ENCODE peak calls at places on chromosome X, in four cellular contexts. One of them, this sample, is unnamed.

GRCh38 chrX:54891573-54891972 is 29.1 kb upstream of the TRO start:
- DNase-seq in K562: peak; percentile 58
- DNase-seq in HepG2: peak; percentile 21
- DNase-seq in GM12878: no peak
- DNase-seq in this sample: no peak

GRCh38 chrX:153459976-153460375 is 10.4 kb downstream of the HAUS7 start:
- DNase-seq in K562: no peak
- DNase-seq in HepG2: peak; percentile 23
- DNase-seq in GM12878: no peak
- DNase-seq in this sample: no peak

GRCh38 chrX:38312436-38312835 is 14.9 kb downstream of the RPGR start:
- DNase-seq in K562: no peak
- DNase-seq in HepG2: no peak
- DNase-seq in GM12878: no peak
- DNase-seq in this sample: no peak

GRCh38 chrX:38627683-38628082 is 66.3 kb downstream of the TSPAN7 start:
- DNase-seq in K562: peak; percentile 68
- DNase-seq in HepG2: peak; percentile 45
- DNase-seq in GM12878: no peak
- DNase-seq in this sample: peak; percentile 19

GRCh38 chrX:154457491-154458115 is 478 bp upstream of the PLXNA3 start:
- DNase-seq in K562: peak; percentile 73
- DNase-seq in HepG2: no peak
- DNase-seq in GM12878: no peak
- DNase-seq in this sample: peak; percentile 71

GRCh38 chrX:16851827-16852226 is 18.3 kb downstream of the RBBP7 start:
- DNase-seq in K562: no peak
- DNase-seq in HepG2: no peak
- DNase-seq in GM12878: no peak
- DNase-seq in this sample: no peak

GRCh38 chrX:150610446-150610845 is 42.0 kb downstream of the MTM1 start:
- DNase-seq in K562: no peak
- DNase-seq in HepG2: no peak
- DNase-seq in GM12878: no peak
- DNase-seq in this sample: no peak

GRCh38 chrX:49186125-49187027 is at the start of gene PRICKLE3:
- DNase-seq in K562: peak; percentile 88
- DNase-seq in HepG2: peak; percentile 61
- DNase-seq in GM12878: no peak
- DNase-seq in this sample: peak; percentile 82

GRCh38 chrX:46572295-46572936 is 1.1 kb upstream of the CHST7 start:
- DNase-seq in K562: no peak
- DNase-seq in HepG2: no peak
- DNase-seq in GM12878: peak; percentile 64
- DNase-seq in this sample: no peak

GRCh38 chrX:40086569-40087335 is 11.0 kb downstream of the BCOR start:
- DNase-seq in K562: peak; percentile 41
- DNase-seq in HepG2: no peak
- DNase-seq in GM12878: no peak
- DNase-seq in this sample: no peak

GRCh38 chrX:153769865-153770605 is 6.0 kb downstream of the PLXNB3 start:
- DNase-seq in K562: no peak
- DNase-seq in HepG2: no peak
- DNase-seq in GM12878: no peak
- DNase-seq in this sample: no peak

GRCh38 chrX:53281321-53281822 is at the start of gene IQSEC2:
- DNase-seq in K562: peak; percentile 91
- DNase-seq in HepG2: no peak
- DNase-seq in GM12878: no peak
- DNase-seq in this sample: peak; percentile 61

GRCh38 chrX:41409006-41409405 is 38.1 kb upstream of the NYX start:
- DNase-seq in K562: peak; percentile 3
- DNase-seq in HepG2: no peak
- DNase-seq in GM12878: no peak
- DNase-seq in this sample: no peak

GRCh38 chrX:47743504-47743903 is 84.5 kb upstream of the UXT start:
- DNase-seq in K562: no peak
- DNase-seq in HepG2: no peak
- DNase-seq in GM12878: no peak
- DNase-seq in this sample: no peak

GRCh38 chrX:137052641-137053235 is 18.9 kb upstream of the GPR101 start:
- DNase-seq in K562: no peak
- DNase-seq in HepG2: no peak
- DNase-seq in GM12878: no peak
- DNase-seq in this sample: peak; percentile 19

GRCh38 chrX:84865113-84865512 is 138.6 kb upstream of the APOOL start:
- DNase-seq in K562: no peak
- DNase-seq in HepG2: no peak
- DNase-seq in GM12878: no peak
- DNase-seq in this sample: no peak

GRCh38 chrX:51459125-51459524 is 37.3 kb downstream of the NUDT11 start:
- DNase-seq in K562: peak; percentile 54
- DNase-seq in HepG2: peak; percentile 3
- DNase-seq in GM12878: no peak
- DNase-seq in this sample: peak; percentile 19

GRCh38 chrX:46575991-46576392 is 2.4 kb downstream of the CHST7 start:
- DNase-seq in K562: no peak
- DNase-seq in HepG2: peak; percentile 48
- DNase-seq in GM12878: no peak
- DNase-seq in this sample: no peak

GRCh38 chrX:154082396-154083133 is 15.0 kb downstream of the MECP2 start:
- DNase-seq in K562: peak; percentile 35
- DNase-seq in HepG2: no peak
- DNase-seq in GM12878: no peak
- DNase-seq in this sample: no peak

GRCh38 chrX:110317820-110318663 is at the start of gene AMMECR1:
- DNase-seq in K562: peak; percentile 91
- DNase-seq in HepG2: peak; percentile 44
- DNase-seq in GM12878: no peak
- DNase-seq in this sample: peak; percentile 73

GRCh38 chrX:119686087-119686639 is 6.8 kb downstream of the SEPTIN6 start:
- DNase-seq in K562: no peak
- DNase-seq in HepG2: no peak
- DNase-seq in GM12878: peak; percentile 76
- DNase-seq in this sample: no peak

GRCh38 chrX:13780868-13781427 is 35.9 kb downstream of the GPM6B start:
- DNase-seq in K562: no peak
- DNase-seq in HepG2: no peak
- DNase-seq in GM12878: no peak
- DNase-seq in this sample: no peak

GRCh38 chrX:152905081-152905420 is 7.2 kb downstream of the ZNF185 start:
- DNase-seq in K562: no peak
- DNase-seq in HepG2: no peak
- DNase-seq in GM12878: no peak
- DNase-seq in this sample: no peak

GRCh38 chrX:55908685-55909212 is 191.2 kb downstream of the RRAGB start:
- DNase-seq in K562: no peak
- DNase-seq in HepG2: no peak
- DNase-seq in GM12878: no peak
- DNase-seq in this sample: peak; percentile 15

GRCh38 chrX:150088766-150089518 is 150.7 kb upstream of the EOLA2 start:
- DNase-seq in K562: no peak
- DNase-seq in HepG2: no peak
- DNase-seq in GM12878: no peak
- DNase-seq in this sample: no peak

GRCh38 chrX:1099146-1099770 is 113.2 kb downstream of the CRLF2 start:
- DNase-seq in K562: no peak
- DNase-seq in HepG2: no peak
- DNase-seq in GM12878: no peak
- DNase-seq in this sample: no peak

GRCh38 chrX:150623583-150623982 is 55.2 kb downstream of the MTM1 start:
- DNase-seq in K562: no peak
- DNase-seq in HepG2: no peak
- DNase-seq in GM12878: no peak
- DNase-seq in this sample: no peak

GRCh38 chrX:153580700-153581386 is 18.1 kb downstream of the CCNQ start:
- DNase-seq in K562: peak; percentile 63
- DNase-seq in HepG2: peak; percentile 21
- DNase-seq in GM12878: no peak
- DNase-seq in this sample: peak; percentile 78

GRCh38 chrX:120316587-120317283 is 5.5 kb upstream of the TMEM255A start:
- DNase-seq in K562: no peak
- DNase-seq in HepG2: no peak
- DNase-seq in GM12878: no peak
- DNase-seq in this sample: no peak

GRCh38 chrX:72094894-72095293 is 36.8 kb downstream of the RTL5 start:
- DNase-seq in K562: peak; percentile 44
- DNase-seq in HepG2: no peak
- DNase-seq in GM12878: no peak
- DNase-seq in this sample: no peak
- TF ChIP-seq ATF2 in K562: no peak
- TF ChIP-seq ATF2 in HepG2: no peak
- TF ChIP-seq ATF2 in GM12878: no peak
- TF ChIP-seq ATF2 in this sample: no peak

GRCh38 chrX:29746326-29746725 is 469.0 kb upstream of the MAGEB2 start:
- DNase-seq in K562: no peak
- DNase-seq in HepG2: no peak
- DNase-seq in GM12878: no peak
- DNase-seq in this sample: no peak
- TF ChIP-seq CBFB in K562: no peak
- TF ChIP-seq CBFB in HepG2: no peak
- TF ChIP-seq CBFB in GM12878: no peak
- TF ChIP-seq CBFB in this sample: no peak

GRCh38 chrX:9683350-9683749 is 82.3 kb downstream of the GPR143 start:
- DNase-seq in K562: no peak
- DNase-seq in HepG2: no peak
- DNase-seq in GM12878: no peak
- DNase-seq in this sample: no peak

GRCh38 chrX:9682861-9683260 is 82.8 kb downstream of the GPR143 start:
- DNase-seq in K562: no peak
- DNase-seq in HepG2: no peak
- DNase-seq in GM12878: no peak
- DNase-seq in this sample: no peak

GRCh38 chrX:9690046-9690445 is 75.6 kb downstream of the GPR143 start:
- DNase-seq in K562: no peak
- DNase-seq in HepG2: no peak
- DNase-seq in GM12878: no peak
- DNase-seq in this sample: no peak

GRCh38 chrX:9688833-9689232 is 76.8 kb downstream of the GPR143 start:
- DNase-seq in K562: no peak
- DNase-seq in HepG2: no peak
- DNase-seq in GM12878: no peak
- DNase-seq in this sample: no peak

DNA sequence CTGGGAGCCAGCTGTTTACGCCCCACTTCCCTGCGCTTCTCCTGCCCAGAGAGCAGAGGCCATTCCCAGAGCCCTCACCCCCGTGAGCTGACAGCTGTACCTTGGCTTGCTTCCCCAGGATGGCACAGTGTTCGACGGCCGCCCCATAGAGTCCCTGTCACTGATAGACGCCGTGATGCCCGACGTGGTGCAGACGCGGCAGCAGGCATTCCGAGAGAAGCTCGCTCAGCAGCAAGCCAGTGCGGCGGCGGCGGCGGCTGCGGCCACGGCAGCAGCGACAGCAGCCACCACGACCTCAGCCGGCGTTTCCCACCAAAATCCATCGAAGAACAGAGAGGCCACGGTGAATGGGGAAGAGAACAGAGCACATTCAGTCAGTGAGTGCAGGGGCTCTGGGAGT is 77.7 kb downstream of the GPR143 start:
- DNase-seq in K562: no peak
- DNase-seq in HepG2: no peak
- DNase-seq in GM12878: no peak
- DNase-seq in this sample: no peak
- TF ChIP-seq ATF2 in K562: no peak
- TF ChIP-seq ATF2 in HepG2: no peak
- TF ChIP-seq ATF2 in GM12878: no peak
- TF ChIP-seq ATF2 in this sample: no peak

DNA sequence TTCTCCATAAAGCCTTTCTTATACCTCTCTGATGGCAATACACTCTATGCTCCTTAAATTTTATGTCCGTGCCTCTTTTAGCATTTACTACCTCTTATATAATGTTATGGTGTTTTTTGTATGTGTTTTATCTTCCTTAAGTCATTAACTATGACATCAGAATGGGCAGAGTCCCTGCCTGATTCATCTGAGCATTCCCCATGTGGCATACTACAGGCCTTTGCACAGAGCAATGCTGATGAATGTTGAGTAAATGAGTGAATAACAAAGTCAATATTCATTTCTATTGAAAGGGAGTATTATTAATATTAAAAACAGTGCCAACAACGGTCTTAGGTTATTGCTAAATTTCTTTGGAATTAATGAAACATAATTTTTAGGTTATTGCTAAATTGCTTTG is 18.8 kb upstream of the RPS6KA3 start:
- DNase-seq in K562: no peak
- DNase-seq in HepG2: no peak
- DNase-seq in GM12878: no peak
- DNase-seq in this sample: no peak
- TF ChIP-seq CBFB in K562: no peak
- TF ChIP-seq CBFB in HepG2: no peak
- TF ChIP-seq CBFB in GM12878: no peak
- TF ChIP-seq CBFB in this sample: no peak

DNA sequence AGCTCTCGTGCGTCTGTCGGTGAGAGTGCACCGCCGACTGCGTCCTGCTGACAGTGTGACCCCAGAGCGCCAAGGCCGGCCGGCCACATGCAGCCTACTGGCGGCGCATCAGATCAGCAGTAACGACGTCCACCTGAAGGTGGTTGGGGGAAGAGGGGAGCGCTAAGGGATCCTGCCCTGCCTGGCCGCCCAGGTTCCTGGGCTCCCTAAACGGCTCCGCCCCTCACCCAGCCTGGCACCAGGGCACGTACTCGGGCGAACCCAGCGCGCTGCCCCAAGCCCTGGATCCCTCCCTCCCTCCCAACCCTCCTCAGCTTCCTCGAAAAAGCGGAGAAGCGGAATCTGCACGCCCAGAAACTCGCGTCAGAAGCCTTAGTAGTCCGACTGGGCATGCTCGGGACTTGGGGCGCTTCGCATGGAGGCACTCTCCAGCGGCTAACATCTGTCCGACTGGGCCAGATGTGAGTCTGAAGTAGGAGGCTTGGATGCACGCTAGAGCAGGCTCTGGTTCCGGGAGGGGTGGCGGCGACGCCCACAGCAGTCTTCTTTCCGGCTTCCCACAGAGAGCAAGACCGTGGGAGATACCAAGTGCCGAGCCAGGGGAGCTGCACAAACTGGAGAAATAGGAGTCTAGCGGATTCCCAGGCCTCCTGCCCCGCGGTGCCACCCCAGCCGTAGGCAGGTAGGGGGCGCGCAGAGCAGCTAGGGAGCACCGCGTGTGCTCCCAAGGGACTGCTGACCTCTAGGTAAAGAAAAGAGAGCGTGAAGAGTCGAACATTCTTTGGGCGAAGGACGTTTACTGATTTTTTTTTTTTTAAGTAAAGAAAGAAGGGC is 114.4 kb upstream of the TEX13C start:
- DNase-seq in K562: peak; percentile 10
- DNase-seq in HepG2: no peak
- DNase-seq in GM12878: no peak
- DNase-seq in this sample: peak; percentile 67
- TF ChIP-seq ATF2 in K562: no peak
- TF ChIP-seq ATF2 in HepG2: no peak
- TF ChIP-seq ATF2 in GM12878: no peak
- TF ChIP-seq ATF2 in this sample: no peak

GRCh38 chrX:2282490-2283090 is 218.2 kb downstream of the DHRSX start:
- DNase-seq in K562: no peak
- DNase-seq in HepG2: no peak
- DNase-seq in GM12878: no peak
- DNase-seq in this sample: no peak
- TF ChIP-seq CBFB in K562: no peak
- TF ChIP-seq CBFB in HepG2: no peak
- TF ChIP-seq CBFB in GM12878: no peak
- TF ChIP-seq CBFB in this sample: no peak